ENCODE peak calls at places on chromosomes 7 and 10, in nine cellular contexts. X is T follicular helper cell, K is fibroblast of pulmonary artery, U is aorta, L is GM12892, B is sigmoid colon, Q is lung microvascular endothelial cell, G is mammary epithelial cell, Z is left ventricle myocardium superior. J is an unnamed sample.

GRCh38 chr10:130371686-130372085 is 235.5 kb downstream of the GLRX3 start:
- DNase-seq in X (no peak), K (no peak), U (no peak), L (no peak), B (peak; percentile 50), Q (no peak), G (no peak), Z (no peak), J (no peak)

GRCh38 chr10:61028861-61029361 is 84.9 kb upstream of the RHOBTB1 start:
- DNase-seq in X (no peak), K (peak; percentile 68), U (no peak), L (no peak), B (no peak), Q (no peak), G (peak; percentile 67), Z (no peak), J (peak; percentile 42)

GRCh38 chr7:99036531-99037175 is 107.3 kb downstream of the SMURF1 start:
- DNase-seq in X (no peak), K (peak; percentile 44), U (peak; percentile 71), L (no peak), B (no peak), Q (peak; percentile 40), G (peak; percentile 20), Z (peak; percentile 53), J (peak; percentile 68)

GRCh38 chr10:63217120-63217605 is 84.0 kb downstream of the NRBF2 start:
- DNase-seq in X (no peak), K (peak; percentile 73), U (no peak), L (no peak), B (no peak), Q (peak; percentile 63), G (peak; percentile 27), Z (no peak), J (peak; percentile 57)

GRCh38 chr7:75858430-75858829 is 20.4 kb upstream of the RHBDD2 start:
- DNase-seq in X (no peak), K (no peak), U (no peak), L (no peak), B (no peak), Q (no peak), G (no peak), Z (no peak), J (no peak)

GRCh38 chr10:35379226-35380137 is 43.2 kb downstream of the CCNY start:
- DNase-seq in X (no peak), K (peak; percentile 94), U (peak; percentile 68), L (no peak), B (no peak), Q (peak; percentile 87), G (no peak), Z (peak; percentile 51), J (peak; percentile 29)

GRCh38 chr7:152857272-152857671 is 97.7 kb downstream of the ACTR3B start:
- DNase-seq in X (no peak), K (no peak), U (no peak), L (no peak), B (no peak), Q (no peak), G (no peak), Z (no peak), J (no peak)

GRCh38 chr7:68485253-68485914 is 1112.9 kb upstream of the AUTS2 start:
- DNase-seq in X (no peak), K (no peak), U (no peak), L (no peak), B (no peak), Q (no peak), G (no peak), Z (no peak), J (no peak)

GRCh38 chr10:78778446-78779338 is 290.1 kb upstream of the ZMIZ1 start:
- DNase-seq in X (no peak), K (no peak), U (no peak), L (no peak), B (no peak), Q (peak; percentile 25), G (no peak), Z (no peak), J (no peak)

GRCh38 chr7:130867039-130867438 is 133.0 kb upstream of the KLF14 start:
- DNase-seq in X (no peak), K (no peak), U (no peak), L (no peak), B (no peak), Q (no peak), G (no peak), Z (no peak), J (no peak)

GRCh38 chr7:122901250-122901649 is 15.0 kb upstream of the CADPS2 start:
- DNase-seq in X (no peak), K (no peak), U (no peak), L (no peak), B (no peak), Q (no peak), G (no peak), Z (no peak), J (no peak)

GRCh38 chr7:34096135-34096775 is 190.9 kb downstream of the BMPER start:
- DNase-seq in X (no peak), K (peak; percentile 94), U (peak; percentile 77), L (no peak), B (peak; percentile 91), Q (no peak), G (peak; percentile 65), Z (peak; percentile 74), J (peak; percentile 77)

GRCh38 chr10:112585052-112585451 is 138.0 kb downstream of the VTI1A start:
- DNase-seq in X (no peak), K (peak; percentile 33), U (peak; percentile 70), L (no peak), B (no peak), Q (peak; percentile 6), G (peak; percentile 75), Z (no peak), J (peak; percentile 78)

GRCh38 chr7:151299940-151300665 is 41.5 kb upstream of the NUB1 start:
- DNase-seq in X (no peak), K (no peak), U (no peak), L (no peak), B (no peak), Q (no peak), G (no peak), Z (no peak), J (no peak)

GRCh38 chr10:6212806-6213205 is 10.1 kb downstream of the PFKFB3 start:
- DNase-seq in X (no peak), K (no peak), U (no peak), L (no peak), B (no peak), Q (no peak), G (no peak), Z (no peak), J (no peak)

GRCh38 chr7:84697506-84697905 is 489.4 kb downstream of the SEMA3D start:
- DNase-seq in X (no peak), K (peak; percentile 90), U (no peak), L (no peak), B (no peak), Q (no peak), G (peak; percentile 84), Z (no peak), J (peak; percentile 83)

GRCh38 chr10:131452926-131453771 is 141.6 kb upstream of the TCERG1L start:
- DNase-seq in X (no peak), K (no peak), U (no peak), L (no peak), B (no peak), Q (no peak), G (no peak), Z (peak; percentile 63), J (peak; percentile 49)

GRCh38 chr7:134415700-134416099 is 43.2 kb downstream of the AKR1B1 start:
- DNase-seq in X (no peak), K (no peak), U (no peak), L (no peak), B (no peak), Q (no peak), G (no peak), Z (no peak), J (no peak)

GRCh38 chr10:103374263-103374662 is 6.5 kb downstream of the TAF5 start:
- DNase-seq in X (no peak), K (no peak), U (no peak), L (no peak), B (no peak), Q (no peak), G (no peak), Z (no peak), J (no peak)

GRCh38 chr10:9848981-9849380 is 1168.7 kb upstream of the CELF2 start:
- DNase-seq in X (no peak), K (no peak), U (no peak), L (no peak), B (no peak), Q (no peak), G (no peak), Z (no peak), J (peak; percentile 17)

GRCh38 chr7:163298-163695 is 29.1 kb upstream of the FAM20C start:
- DNase-seq in X (no peak), K (no peak), U (peak; percentile 44), L (no peak), B (no peak), Q (no peak), G (no peak), Z (peak; percentile 16), J (no peak)

GRCh38 chr10:44963772-44964633 is 4.4 kb downstream of the RASSF4 start:
- DNase-seq in X (no peak), K (no peak), U (peak; percentile 88), L (no peak), B (peak; percentile 87), Q (no peak), G (no peak), Z (peak; percentile 94), J (peak; percentile 78)

GRCh38 chr10:70404906-70405824 is 1.2 kb downstream of the EIF4EBP2 start:
- DNase-seq in X (no peak), K (peak; percentile 98), U (peak; percentile 91), L (no peak), B (peak; percentile 98), Q (peak; percentile 44), G (peak; percentile 89), Z (peak; percentile 80), J (peak; percentile 88)

GRCh38 chr10:69976795-69977546 is 75.7 kb upstream of the MACROH2A2 start:
- DNase-seq in X (no peak), K (no peak), U (no peak), L (no peak), B (no peak), Q (no peak), G (peak; percentile 21), Z (no peak), J (no peak)

GRCh38 chr7:45138433-45139267 is 18.9 kb upstream of the RAMP3 start:
- DNase-seq in X (no peak), K (no peak), U (no peak), L (no peak), B (no peak), Q (no peak), G (no peak), Z (no peak), J (no peak)

GRCh38 chr10:24762966-24763623 is 39.4 kb upstream of the ARHGAP21 start:
- DNase-seq in X (no peak), K (peak; percentile 52), U (no peak), L (no peak), B (no peak), Q (peak; percentile 81), G (peak; percentile 12), Z (no peak), J (peak; percentile 65)

GRCh38 chr7:129959480-129960332 is 6.9 kb upstream of the UBE2H start:
- DNase-seq in X (no peak), K (peak; percentile 40), U (no peak), L (no peak), B (peak; percentile 13), Q (no peak), G (peak; percentile 53), Z (no peak), J (no peak)

GRCh38 chr7:75650062-75650461 is 88.7 kb downstream of the HIP1 start:
- DNase-seq in X (no peak), K (no peak), U (peak; percentile 70), L (no peak), B (no peak), Q (peak; percentile 37), G (no peak), Z (no peak), J (no peak)

GRCh38 chr10:114881462-114881861 is 56.5 kb upstream of the TRUB1 start:
- DNase-seq in X (no peak), K (no peak), U (no peak), L (no peak), B (no peak), Q (no peak), G (no peak), Z (no peak), J (no peak)

GRCh38 chr7:45687721-45688120 is 113.6 kb downstream of the ADCY1 start:
- DNase-seq in X (no peak), K (no peak), U (no peak), L (no peak), B (no peak), Q (peak; percentile 25), G (no peak), Z (no peak), J (peak; percentile 21)

GRCh38 chr10:132446661-132447445 is 49.9 kb downstream of the PWWP2B start:
- DNase-seq in X (peak; percentile 50), K (peak; percentile 23), U (peak; percentile 78), L (no peak), B (no peak), Q (peak; percentile 48), G (peak; percentile 64), Z (peak; percentile 62), J (peak; percentile 54)

J was measured in astrocyte of the hippocampus.